ENCODE peak calls at places on chromosomes 12 and 14, in seven cellular contexts. C, R, G, J, I, Y and D are unnamed samples.

GRCh38 chr14:73787760-73788508 is 63.7 kb upstream of the PTGR2 start:
- DNase-seq in J (no peak), G (no peak), R (no peak), C (no peak), Y (no peak), I (no peak), D (no peak)

GRCh38 chr12:80936642-80937390 is 918 bp downstream of the LIN7A start:
- DNase-seq in C (peak), G (no peak), Y (peak), R (peak), I (peak), J (no peak), D (no peak)

GRCh38 chr14:97443412-97443811 is 646.2 kb downstream of the VRK1 start:
- DNase-seq in C (no peak), R (no peak), Y (no peak), J (no peak), I (no peak), G (no peak), D (no peak)

GRCh38 chr12:42372154-42372791 is 46.3 kb downstream of the PPHLN1 start:
- DNase-seq in C (peak), G (no peak), R (no peak), J (no peak), I (no peak), Y (peak), D (peak)

GRCh38 chr12:104886418-104887401 is 71.4 kb downstream of the SLC41A2 start:
- DNase-seq in R (no peak), J (no peak), C (no peak), I (no peak), G (no peak), Y (no peak), D (no peak)

GRCh38 chr14:46820291-46820690 is 168.7 kb upstream of the RPL10L start:
- DNase-seq in Y (no peak), J (no peak), C (no peak), I (no peak), R (no peak), G (no peak), D (no peak)

GRCh38 chr12:28536088-28536487 is 345.8 kb downstream of the CCDC91 start:
- DNase-seq in R (no peak), C (no peak), J (no peak), I (no peak), Y (no peak), G (no peak), D (no peak)

GRCh38 chr14:101708853-101709532 is 52.5 kb upstream of the PPP2R5C start:
- DNase-seq in R (no peak), Y (no peak), J (no peak), G (no peak), I (no peak), C (no peak), D (no peak)

GRCh38 chr14:35088514-35088913 is 33.3 kb downstream of the PPP2R3C start:
- DNase-seq in I (no peak), Y (peak), G (no peak), C (no peak), R (no peak), J (no peak), D (no peak)

GRCh38 chr14:23364164-23364571 is 804 bp downstream of the EFS start:
- DNase-seq in R (peak), J (peak), Y (peak), C (no peak), I (no peak), G (no peak), D (peak)

GRCh38 chr14:64848239-64848638 is 31.5 kb downstream of the SPTB start:
- DNase-seq in Y (no peak), R (no peak), I (no peak), J (no peak), C (no peak), G (no peak), D (no peak)

GRCh38 chr12:125454786-125455450 is 389.7 kb downstream of the AACS start:
- DNase-seq in G (no peak), I (no peak), R (no peak), J (no peak), C (no peak), Y (no peak), D (no peak)
- H3K4me3 ChIP-seq in G (no peak), I (no peak), R (no peak), J (no peak), C (no peak), Y (no peak), D (no peak)

GRCh38 chr14:67270354-67270753 is 29.1 kb downstream of the PALS1 start:
- DNase-seq in J (no peak), C (no peak), I (no peak), R (no peak), G (no peak), Y (no peak), D (no peak)
- H3K4me3 ChIP-seq in J (no peak), C (no peak), I (no peak), R (no peak), G (no peak), Y (no peak), D (no peak)

GRCh38 chr14:105410642-105411016 is 9.0 kb upstream of the MTA1 start:
- DNase-seq in R (no peak), C (no peak), I (no peak), J (no peak), Y (no peak), G (no peak), D (no peak)
- H3K4me3 ChIP-seq in R (no peak), C (no peak), I (no peak), J (no peak), Y (no peak), G (peak), D (peak)

GRCh38 chr14:59849371-59850130 is 21.0 kb downstream of the RTN1 start:
- DNase-seq in G (no peak), Y (no peak), I (no peak), R (no peak), J (no peak), C (no peak), D (no peak)
- H3K4me3 ChIP-seq in G (no peak), Y (no peak), I (no peak), R (no peak), J (no peak), C (no peak), D (no peak)